ENCODE peak calls at places on chromosome 3, in nine cellular contexts. G, B, A, Z, V, W, K, S and I are unnamed samples.

GRCh38 chr3:187742351-187743171 is 2.7 kb downstream of the BCL6 start:
- DNase-seq in G (no peak), B (no peak), A (no peak), Z (no peak), V (no peak), W (no peak), K (no peak), S (no peak), I (no peak)

GRCh38 chr3:107939621-107940236 is 151.1 kb downstream of the CD47 start:
- DNase-seq in G (no peak), B (no peak), A (no peak), Z (no peak), V (no peak), W (no peak), K (no peak), S (no peak), I (no peak)

GRCh38 chr3:82100378-82100777 is 338.9 kb upstream of the GBE1 start:
- DNase-seq in G (no peak), B (no peak), A (no peak), Z (peak), V (no peak), W (no peak), K (no peak), S (no peak), I (no peak)

GRCh38 chr3:158709666-158710083 is 22.6 kb downstream of the RARRES1 start:
- DNase-seq in G (peak), B (peak), A (peak), Z (peak), V (no peak), W (peak), K (no peak), S (no peak), I (no peak)

GRCh38 chr3:16452265-16452664 is 61.2 kb downstream of the RFTN1 start:
- DNase-seq in G (no peak), B (no peak), A (no peak), Z (no peak), V (no peak), W (no peak), K (no peak), S (no peak), I (no peak)

GRCh38 chr3:61600195-61600594 is 38.8 kb downstream of the PTPRG start:
- DNase-seq in G (no peak), B (no peak), A (no peak), Z (no peak), V (no peak), W (no peak), K (no peak), S (no peak), I (no peak)

GRCh38 chr3:127915115-127915936 is at the start of gene KBTBD12:
- DNase-seq in G (no peak), B (no peak), A (no peak), Z (no peak), V (no peak), W (no peak), K (no peak), S (peak), I (no peak)

GRCh38 chr3:64748244-64748894 is 60.6 kb upstream of the ADAMTS9 start:
- DNase-seq in G (no peak), B (no peak), A (no peak), Z (no peak), V (no peak), W (no peak), K (no peak), S (no peak), I (no peak)

GRCh38 chr3:95302044-95302443 is 1239.2 kb downstream of the NSUN3 start:
- DNase-seq in G (peak), B (peak), A (no peak), Z (peak), V (no peak), W (peak), K (no peak), S (no peak), I (no peak)